ENCODE peak calls at places on chromosomes 6 and 20, in five cellular contexts. E is ascending aorta, D is pancreas, F is esophagus squamous epithelium, V is heart left ventricle. X is an unnamed sample. For H3K4me1, the result is how much of the 10 kb centered on the place peaks cover.

GRCh38 chr6:7315684-7316366 is 2.8 kb upstream of the SSR1 start:
- DNase-seq in E (no peak), D (no peak), F (no peak), V (no peak), X (no peak)

GRCh38 chr6:44050872-44051421 is 76.3 kb downstream of the MRPL14 start:
- DNase-seq in E (no peak), D (no peak), F (no peak), V (peak), X (no peak)

GRCh38 chr6:106674541-106675229 is 45.3 kb downstream of the QRSL1 start:
- DNase-seq in E (no peak), D (no peak), F (no peak), V (no peak), X (no peak)

GRCh38 chr6:156310701-156311100 is 466.5 kb upstream of the ARID1B start:
- DNase-seq in E (no peak), D (no peak), F (no peak), V (no peak), X (no peak)

GRCh38 chr6:154606457-154606856 is 96.0 kb upstream of the CNKSR3 start:
- DNase-seq in E (no peak), D (no peak), F (no peak), V (no peak), X (no peak)

GRCh38 chr20:2539341-2539740 is 3.0 kb downstream of the TMC2 start:
- DNase-seq in E (no peak), D (no peak), F (no peak), V (no peak), X (no peak)

GRCh38 chr6:141925001-141925400 is 207.7 kb upstream of the GJE1 start:
- DNase-seq in E (no peak), D (no peak), F (no peak), V (no peak), X (no peak)

GRCh38 chr6:14670806-14671205 is 553.2 kb downstream of the CD83 start:
- DNase-seq in E (no peak), D (no peak), F (no peak), V (no peak), X (no peak)

GRCh38 chr20:59314872-59315500 is 14.6 kb downstream of the EDN3 start:
- DNase-seq in E (no peak), D (no peak), F (no peak), V (no peak), X (no peak)

GRCh38 chr20:24465730-24466129 is 3.7 kb upstream of the SYNDIG1 start:
- DNase-seq in E (no peak), D (no peak), F (no peak), V (peak), X (no peak)

GRCh38 chr6:105270511-105270910 is 90.7 kb upstream of the POPDC3 start:
- DNase-seq in E (no peak), D (no peak), F (no peak), V (no peak), X (no peak)

GRCh38 chr6:111087106-111087835 is at the start of gene SLC16A10:
- DNase-seq in E (peak), D (peak), F (no peak), V (peak), X (peak)

GRCh38 chr6:96735332-96735731 is 101.9 kb downstream of the GPR63 start:
- DNase-seq in E (no peak), D (no peak), F (no peak), V (no peak), X (no peak)

GRCh38 chr6:143245656-143246055 is 185.0 kb downstream of the AIG1 start:
- DNase-seq in E (no peak), D (no peak), F (no peak), V (no peak), X (no peak)

GRCh38 chr6:166958926-166959861 is 2.8 kb upstream of the RNASET2 start:
- DNase-seq in E (no peak), D (peak), F (no peak), V (no peak), X (no peak)

GRCh38 chr6:109315331-109316129 is 66.7 kb downstream of the CD164 start:
- DNase-seq in E (no peak), D (no peak), F (no peak), V (no peak), X (no peak)

GRCh38 chr20:56540415-56540814 is 7.4 kb downstream of the FAM209B start:
- DNase-seq in E (no peak), D (no peak), F (no peak), V (no peak), X (no peak)
- H3K4me3 ChIP-seq in E (no peak), D (no peak), F (no peak), V (no peak), X (no peak)

DNA sequence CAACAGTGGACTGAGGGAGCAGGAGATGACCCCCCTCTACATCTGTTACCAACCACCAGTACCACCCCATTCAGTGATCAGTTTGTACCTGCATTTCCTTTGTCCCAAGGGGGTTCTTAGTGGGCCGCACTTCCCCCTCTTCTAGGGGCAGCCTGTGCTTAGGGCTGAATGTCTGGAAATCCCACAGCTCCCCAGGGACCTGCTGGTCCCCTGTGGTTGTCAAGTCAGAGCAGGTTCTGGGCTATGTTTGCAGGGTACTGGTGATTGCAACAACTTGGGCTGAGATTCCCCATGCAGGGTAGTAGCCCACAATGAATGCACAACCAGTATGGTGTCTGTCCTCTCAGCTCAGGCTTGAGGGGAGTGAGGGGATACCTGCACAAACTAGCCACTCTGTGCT is 39.7 kb upstream of the COL10A1 start:
- DNase-seq in E (no peak), D (no peak), F (no peak), V (no peak), X (no peak)
- H3K4me1 ChIP-seq in E (under half), D (under half), F (under half), V (under half), X (under half)

DNA sequence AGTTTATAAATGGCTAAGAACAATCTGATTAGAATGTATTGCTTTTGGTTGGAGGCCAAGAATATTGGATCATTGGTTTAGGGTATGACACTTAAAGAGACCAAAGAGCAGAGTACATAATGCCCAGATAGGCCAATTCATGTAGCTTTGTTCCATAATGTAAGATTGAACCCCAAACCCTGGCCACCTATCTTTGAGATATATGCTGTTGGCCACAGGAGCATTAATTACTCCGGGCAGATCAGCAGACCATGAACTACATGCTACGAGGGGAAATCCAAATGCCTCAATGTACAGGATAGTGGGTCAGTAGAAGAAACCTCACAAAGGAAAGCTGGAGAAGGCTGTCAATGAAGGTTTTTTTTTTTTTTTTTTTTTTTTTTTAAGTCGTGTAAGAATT is 61.2 kb downstream of the CARMIL1 start:
- DNase-seq in E (no peak), D (no peak), F (no peak), V (no peak), X (no peak)
- H3K4me3 ChIP-seq in E (no peak), D (no peak), F (no peak), V (no peak), X (no peak)

GRCh38 chr6:2958802-2959201 is 12.6 kb downstream of the SERPINB6 start:
- DNase-seq in E (no peak), D (no peak), F (no peak), V (no peak), X (no peak)
- H3K4me1 ChIP-seq in E (under half), D (under half), F (half or more), V (half or more), X (under half)

GRCh38 chr6:87700729-87701675 is 1.0 kb downstream of the AKIRIN2 start:
- DNase-seq in E (no peak), D (peak), F (no peak), V (peak), X (peak)
- H3K4me3 ChIP-seq in E (peak), D (peak), F (peak), V (peak), X (peak)

GRCh38 chr20:39328347-39328746 is 366.2 kb downstream of the DHX35 start:
- DNase-seq in E (no peak), D (no peak), F (no peak), V (no peak), X (no peak)
- H3K4me1 ChIP-seq in E (under half), D (under half), F (under half), V (under half), X (under half)

DNA sequence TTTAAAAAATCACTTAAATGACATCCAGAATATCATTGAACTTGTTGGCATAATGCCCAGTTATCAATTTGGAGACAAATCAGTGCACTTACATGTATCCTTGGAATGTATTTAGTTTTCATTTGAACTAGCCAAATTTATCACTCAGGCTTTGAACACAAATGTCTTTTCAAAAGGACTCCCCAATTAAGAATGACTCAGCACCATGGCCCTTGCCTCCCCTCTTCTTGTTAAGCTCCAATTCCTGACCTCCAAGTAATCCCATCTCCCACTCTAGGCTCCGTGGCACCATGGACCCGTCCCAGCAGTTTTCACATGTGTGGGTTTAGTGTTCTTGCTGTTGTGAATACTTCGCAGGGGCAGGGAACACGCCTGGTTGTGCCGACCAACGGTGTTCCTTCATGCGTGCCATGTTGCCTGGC is 2.7 kb downstream of the AKAP12 start:
- DNase-seq in E (no peak), D (no peak), F (no peak), V (no peak), X (no peak)
- H3K4me3 ChIP-seq in E (peak), D (no peak), F (no peak), V (no peak), X (peak)

GRCh38 chr6:75600694-75601265 is 900 bp upstream of the SENP6 start:
- DNase-seq in E (no peak), D (no peak), F (no peak), V (no peak), X (no peak)

GRCh38 chr6:75601608-75602163 is at the start of gene SENP6:
- DNase-seq in E (peak), D (peak), F (peak), V (peak), X (peak)

GRCh38 chr6:75604294-75604693 is 2.6 kb downstream of the SENP6 start:
- DNase-seq in E (no peak), D (no peak), F (no peak), V (no peak), X (no peak)

GRCh38 chr6:75602164-75602896 is 650 bp downstream of the SENP6 start:
- DNase-seq in E (no peak), D (peak), F (no peak), V (peak), X (peak)

DNA sequence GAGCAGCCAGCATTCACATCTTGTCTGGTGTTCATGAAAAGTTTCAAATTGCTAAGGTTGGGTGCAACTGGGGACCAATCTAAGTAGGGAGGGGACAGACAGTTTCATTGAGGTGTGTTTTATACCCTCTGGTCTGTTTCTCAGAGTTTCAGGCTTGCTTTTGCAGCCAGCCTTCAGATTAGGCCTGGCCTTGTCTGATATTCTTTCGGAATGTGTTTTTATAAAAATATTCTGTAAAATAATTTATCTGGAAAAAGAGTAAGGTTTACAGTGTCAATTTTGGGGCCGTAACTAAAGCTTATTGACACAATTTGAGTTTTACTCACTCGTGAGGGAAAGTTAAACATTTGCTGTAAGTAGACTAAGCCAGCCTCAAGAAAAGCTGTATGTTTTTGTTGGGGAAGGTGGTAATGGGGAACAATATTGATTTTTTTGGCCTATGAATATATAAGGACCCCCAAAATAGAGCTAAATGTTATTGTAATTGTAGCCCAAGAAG is 1.3 kb downstream of the SENP6 start:
- DNase-seq in E (no peak), D (no peak), F (no peak), V (no peak), X (no peak)
- H3K4me1 ChIP-seq in E (under half), D (under half), F (half or more), V (under half), X (under half)

GRCh38 chr20:4813076-4813838 is 91.5 kb downstream of the PRND start:
- DNase-seq in E (no peak), D (no peak), F (no peak), V (peak), X (peak)

GRCh38 chr20:4817230-4817671 is 95.5 kb downstream of the PRND start:
- DNase-seq in E (no peak), D (no peak), F (no peak), V (no peak), X (no peak)

GRCh38 chr20:4813839-4814695 is 92.4 kb downstream of the PRND start:
- DNase-seq in E (no peak), D (no peak), F (peak), V (no peak), X (no peak)

GRCh38 chr20:4814696-4815252 is 93.1 kb downstream of the PRND start:
- DNase-seq in E (no peak), D (peak), F (peak), V (no peak), X (peak)

DNA sequence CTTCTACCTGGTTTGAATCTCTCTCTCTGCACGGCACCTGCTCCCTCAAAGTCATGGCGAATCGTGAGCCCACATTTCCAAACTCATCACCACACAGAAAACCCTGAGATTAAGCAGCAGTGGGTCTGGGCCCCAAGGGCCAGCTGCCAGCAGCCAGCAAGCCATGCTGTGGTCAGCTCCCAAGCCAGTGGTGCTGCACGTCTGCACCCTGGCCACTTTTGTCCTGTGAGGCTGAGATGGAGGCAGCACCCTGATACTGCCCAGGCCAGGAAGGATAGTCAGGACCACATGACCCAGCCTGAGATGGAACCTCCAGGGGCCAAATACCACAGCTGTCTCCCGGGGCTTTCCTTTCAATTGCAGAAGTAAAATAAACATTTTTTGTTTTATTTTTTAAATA is 93.9 kb downstream of the PRND start:
- DNase-seq in E (no peak), D (no peak), F (no peak), V (no peak), X (no peak)
- H3K4me3 ChIP-seq in E (no peak), D (no peak), F (no peak), V (no peak), X (peak)

DNA sequence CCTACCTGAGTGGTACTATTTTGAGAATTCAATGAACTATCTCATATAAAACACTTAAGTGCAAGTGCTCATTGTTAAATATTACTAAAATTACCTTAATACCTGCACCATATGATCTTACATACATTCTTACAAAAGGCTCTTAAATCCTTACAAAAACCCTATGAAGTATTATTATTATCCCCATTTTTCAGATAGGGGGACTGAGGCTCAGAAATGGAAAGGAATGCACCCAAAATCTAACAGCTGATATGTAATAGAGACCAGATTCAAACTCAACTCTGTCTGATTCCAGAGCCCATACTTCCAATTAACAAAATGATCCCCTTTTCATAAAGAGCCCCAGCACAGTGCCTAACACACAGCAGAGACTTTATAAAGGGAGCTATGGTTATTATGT is 17.5 kb downstream of the BCL2L1 start:
- DNase-seq in E (no peak), D (no peak), F (no peak), V (no peak), X (no peak)
- H3K4me1 ChIP-seq in E (half or more), D (half or more), F (half or more), V (half or more), X (half or more)